ENCODE peak calls at places on chromosomes 5 and 9, in seven cellular contexts. V is BJ, C is heart right ventricle, M is HFF-Myc, A is suprapubic skin, F is choroid plexus epithelial cell, L is cardiac muscle cell. S is an unnamed sample.

GRCh38 chr5:88883566-88884434 is 816 bp upstream of the MEF2C start:
- DNase-seq in L (peak; percentile 89), V (no peak), M (peak; percentile 56), A (peak; percentile 81), C (peak; percentile 78), F (peak; percentile 87), S (peak; percentile 19)

GRCh38 chr5:135373747-135374515 is 25.1 kb downstream of the MACROH2A1 start:
- DNase-seq in C (no peak), M (no peak), A (no peak), V (no peak), F (no peak), L (no peak), S (no peak)

GRCh38 chr5:134458234-134458633 is 46.6 kb upstream of the CDKN2AIPNL start:
- DNase-seq in C (peak; percentile 74), L (peak; percentile 81), A (no peak), M (no peak), V (no peak), F (peak; percentile 54), S (peak; percentile 52)

GRCh38 chr9:74953235-74953741 is 576 bp upstream of the C9orf40 start:
- DNase-seq in V (peak; percentile 53), A (no peak), M (peak; percentile 50), L (no peak), F (peak; percentile 9), C (no peak), S (no peak)

GRCh38 chr9:93815677-93816076 is 139.5 kb downstream of the BARX1 start:
- DNase-seq in L (no peak), F (no peak), M (no peak), V (no peak), C (no peak), A (no peak), S (no peak)

GRCh38 chr5:158471179-158471924 is 612.4 kb upstream of the CLINT1 start:
- DNase-seq in C (no peak), A (no peak), F (no peak), V (no peak), M (no peak), L (no peak), S (no peak)

GRCh38 chr5:174271316-174271715 is 225.8 kb downstream of the NSG2 start:
- DNase-seq in C (no peak), V (no peak), L (no peak), F (no peak), M (no peak), A (no peak), S (no peak)

GRCh38 chr5:26009742-26010141 is 1028.6 kb downstream of the CDH9 start:
- DNase-seq in L (no peak), V (no peak), C (no peak), M (no peak), F (no peak), A (no peak), S (no peak)

GRCh38 chr5:152464048-152464447 is 59.0 kb upstream of the NMUR2 start:
- DNase-seq in F (no peak), L (no peak), A (no peak), M (no peak), V (no peak), C (no peak), S (no peak)

GRCh38 chr5:152456815-152457443 is 51.9 kb upstream of the NMUR2 start:
- DNase-seq in A (no peak), M (no peak), L (no peak), F (no peak), V (no peak), C (no peak), S (no peak)

GRCh38 chr5:152466079-152466745 is 61.1 kb upstream of the NMUR2 start:
- DNase-seq in V (no peak), A (no peak), L (no peak), F (no peak), C (no peak), M (no peak), S (no peak)

GRCh38 chr5:152462021-152462721 is 57.1 kb upstream of the NMUR2 start:
- DNase-seq in C (no peak), V (no peak), M (no peak), F (no peak), A (no peak), L (peak; percentile 25), S (no peak)
- TF ChIP-seq CTCF in C (no peak), V (no peak), M (no peak), F (no peak), A (no peak), L (peak; percentile 48), S (no peak)

DNA sequence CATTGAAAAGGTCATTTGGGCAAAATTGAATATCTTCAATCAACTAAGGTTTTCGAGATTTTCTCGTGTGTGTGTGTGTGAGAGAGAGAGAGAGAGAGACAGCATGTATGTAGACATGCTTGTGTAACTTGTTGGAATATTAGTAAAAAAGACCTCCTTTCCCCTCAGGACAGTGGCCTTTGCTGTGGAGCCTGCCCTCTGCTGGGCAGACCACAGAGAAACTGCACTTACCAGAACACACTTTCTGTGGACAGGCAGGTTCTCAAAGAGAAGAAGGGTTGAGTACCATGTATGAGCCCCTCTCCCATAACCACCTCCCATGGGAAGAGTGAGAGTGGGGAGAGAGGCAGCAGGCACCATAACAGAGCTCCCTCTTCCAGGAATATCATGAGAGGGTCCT is 45.6 kb downstream of the CFAP90 start:
- DNase-seq in C (no peak), A (no peak), M (no peak), L (peak; percentile 16), F (peak; percentile 31), V (no peak), S (no peak)
- TF ChIP-seq CTCF in C (no peak), A (peak; percentile 5), M (peak; percentile 45), L (peak; percentile 40), F (peak; percentile 49), V (peak; percentile 29), S (peak; percentile 71)

GRCh38 chr5:59221769-59222168 is 638.9 kb downstream of the RAB3C start:
- DNase-seq in F (peak; percentile 47), C (no peak), M (no peak), A (no peak), L (no peak), V (no peak), S (no peak)

GRCh38 chr5:59218424-59219045 is 635.7 kb downstream of the RAB3C start:
- DNase-seq in F (peak; percentile 36), L (peak; percentile 30), C (no peak), M (no peak), V (no peak), A (no peak), S (no peak)

DNA sequence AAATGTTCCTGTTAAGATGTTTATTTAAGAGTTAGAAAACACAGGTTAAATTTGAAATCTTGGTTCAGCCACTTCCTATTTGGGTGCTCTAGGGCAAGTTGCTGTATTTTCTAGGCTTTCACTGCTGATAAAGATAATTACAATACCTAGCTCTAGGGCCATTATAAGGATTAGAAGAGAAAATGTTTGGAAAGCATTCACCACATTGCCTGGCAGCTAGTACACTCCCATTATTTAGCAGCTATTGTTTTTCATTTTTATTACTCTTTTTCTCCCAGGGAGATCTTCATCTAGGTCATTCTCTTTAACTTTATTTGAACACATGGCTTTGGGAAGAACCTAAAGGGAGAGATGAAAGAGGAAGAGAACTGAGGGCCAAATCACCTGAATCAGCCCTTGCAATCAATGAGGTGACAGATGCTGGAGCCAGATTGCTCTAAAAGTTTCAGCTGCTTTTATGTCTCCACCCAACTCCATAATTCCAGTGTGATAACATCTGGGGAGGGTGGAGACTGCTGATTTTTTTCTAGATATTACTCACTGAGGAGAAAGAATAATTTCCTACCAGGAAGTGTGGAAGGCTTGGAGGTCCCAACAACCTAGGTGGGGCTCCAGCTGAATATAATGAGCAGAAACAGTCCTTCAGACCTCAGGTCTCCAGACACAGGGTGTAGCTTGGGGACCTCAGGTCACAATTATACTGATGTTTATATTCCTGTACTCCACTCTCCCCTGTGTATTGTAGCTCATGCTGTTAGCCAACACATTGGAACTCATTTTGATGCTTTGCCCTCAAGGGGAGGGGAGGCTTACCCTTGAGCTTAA is 640.0 kb downstream of the RAB3C start:
- DNase-seq in F (peak; percentile 39), C (no peak), A (no peak), M (no peak), V (no peak), L (no peak), S (no peak)
- TF ChIP-seq CTCF in F (no peak), C (no peak), A (no peak), M (no peak), V (no peak), L (no peak), S (no peak)

GRCh38 chr5:37552770-37553719 is 173.9 kb downstream of the WDR70 start:
- DNase-seq in F (peak; percentile 97), M (peak; percentile 16), A (no peak), L (peak; percentile 97), V (no peak), C (no peak), S (no peak)

GRCh38 chr5:37557734-37558293 is 178.7 kb downstream of the WDR70 start:
- DNase-seq in L (no peak), M (no peak), C (no peak), V (no peak), F (no peak), A (no peak), S (no peak)

GRCh38 chr5:37554403-37554739 is 175.3 kb downstream of the WDR70 start:
- DNase-seq in F (no peak), M (no peak), C (no peak), V (no peak), A (no peak), L (no peak), S (no peak)

GRCh38 chr5:37553720-37554402 is 174.7 kb downstream of the WDR70 start:
- DNase-seq in V (peak; percentile 15), C (no peak), L (peak; percentile 74), M (no peak), A (no peak), F (peak; percentile 85), S (no peak)

GRCh38 chr5:37554938-37555337 is 175.8 kb downstream of the WDR70 start:
- DNase-seq in V (no peak), A (no peak), F (peak; percentile 23), C (no peak), L (no peak), M (no peak), S (no peak)
- TF ChIP-seq CTCF in V (peak; percentile 29), A (no peak), F (peak; percentile 53), C (no peak), L (peak; percentile 31), M (peak; percentile 58), S (peak; percentile 80)

DNA sequence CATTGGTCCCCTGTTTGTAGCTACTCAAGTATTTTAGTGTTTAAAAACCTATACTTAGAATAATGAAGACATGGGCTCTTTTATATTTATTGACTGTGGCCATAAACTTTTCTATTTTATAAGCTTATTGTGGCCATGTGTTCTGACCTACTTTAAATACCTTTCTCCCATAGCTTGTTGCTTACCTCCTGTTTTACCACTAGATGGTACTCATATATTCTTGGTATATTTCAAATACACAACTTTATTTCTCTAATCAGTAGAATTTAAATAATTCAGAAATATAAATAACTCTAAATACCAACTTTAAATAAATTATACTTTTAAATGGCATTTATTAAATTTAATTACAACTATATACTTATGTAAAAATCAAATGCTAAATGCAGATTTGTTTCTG is 498.0 kb downstream of the PRDM9 start:
- DNase-seq in L (no peak), M (no peak), C (no peak), A (no peak), V (no peak), F (no peak), S (no peak)
- TF ChIP-seq CTCF in L (no peak), M (no peak), C (no peak), A (no peak), V (no peak), F (no peak), S (peak; percentile 40)

S was measured in epithelial cell of proximal tubule.